ENCODE peak calls at places on chromosomes 13 and 19, in eight cellular contexts. B is GM12878, Q is A549, E is breast epithelium, S is ovary, T is K562, C is tibial nerve, V is right lobe of liver. I is an unnamed sample.

GRCh38 chr13:113971471-113972231 is 2.2 kb downstream of the C13orf46 start:
- DNase-seq in B (no peak), Q (no peak), E (no peak), S (no peak), T (no peak), C (no peak), V (peak; percentile 41), I (no peak)

GRCh38 chr13:49110122-49110831 is 109.9 kb upstream of the MLNR start:
- DNase-seq in B (peak; percentile 66), Q (peak; percentile 47), E (peak; percentile 70), S (peak; percentile 69), T (peak; percentile 71), C (peak; percentile 67), V (peak; percentile 86), I (no peak)

GRCh38 chr13:113912596-113912995 is 48.7 kb upstream of the GAS6 start:
- DNase-seq in B (no peak), Q (no peak), E (no peak), S (no peak), T (no peak), C (no peak), V (no peak), I (no peak)

GRCh38 chr19:18700501-18701249 is 17.2 kb downstream of the CRTC1 start:
- DNase-seq in B (peak; percentile 27), Q (no peak), E (peak; percentile 67), S (peak; percentile 69), T (peak; percentile 84), C (peak; percentile 67), V (peak; percentile 96), I (no peak)

GRCh38 chr19:34577056-34577455 is 95.5 kb downstream of the WTIP start:
- DNase-seq in B (no peak), Q (no peak), E (no peak), S (no peak), T (no peak), C (no peak), V (no peak), I (no peak)

GRCh38 chr19:56377105-56377924 is 16.0 kb downstream of the ZNF582 start:
- DNase-seq in B (no peak), Q (no peak), E (no peak), S (no peak), T (no peak), C (no peak), V (no peak), I (no peak)

GRCh38 chr13:30615851-30616311 is 1.8 kb upstream of the USPL1 start:
- DNase-seq in B (no peak), Q (no peak), E (no peak), S (no peak), T (peak; percentile 9), C (no peak), V (no peak), I (no peak)

GRCh38 chr13:28659611-28659970 is 661 bp downstream of the POMP start:
- DNase-seq in B (no peak), Q (no peak), E (no peak), S (no peak), T (no peak), C (no peak), V (no peak), I (no peak)

GRCh38 chr13:60329221-60329983 is 67.6 kb upstream of the TDRD3 start:
- DNase-seq in B (peak; percentile 7), Q (no peak), E (no peak), S (no peak), T (peak; percentile 35), C (no peak), V (no peak), I (no peak)

GRCh38 chr19:5104871-5105351 is 136.0 kb downstream of the KDM4B start:
- DNase-seq in B (no peak), Q (no peak), E (no peak), S (no peak), T (no peak), C (no peak), V (peak; percentile 84), I (no peak)

GRCh38 chr13:31538067-31539042 is 201.0 kb upstream of the RXFP2 start:
- DNase-seq in B (no peak), Q (no peak), E (no peak), S (no peak), T (peak; percentile 10), C (no peak), V (no peak), I (no peak)

GRCh38 chr13:48155850-48156249 is 60.9 kb upstream of the MED4 start:
- DNase-seq in B (peak; percentile 24), Q (peak; percentile 28), E (no peak), S (no peak), T (no peak), C (no peak), V (no peak), I (no peak)

GRCh38 chr19:45463241-45463640 is 4.6 kb upstream of the FOSB start:
- DNase-seq in B (no peak), Q (no peak), E (no peak), S (no peak), T (no peak), C (no peak), V (no peak), I (no peak)

DNA sequence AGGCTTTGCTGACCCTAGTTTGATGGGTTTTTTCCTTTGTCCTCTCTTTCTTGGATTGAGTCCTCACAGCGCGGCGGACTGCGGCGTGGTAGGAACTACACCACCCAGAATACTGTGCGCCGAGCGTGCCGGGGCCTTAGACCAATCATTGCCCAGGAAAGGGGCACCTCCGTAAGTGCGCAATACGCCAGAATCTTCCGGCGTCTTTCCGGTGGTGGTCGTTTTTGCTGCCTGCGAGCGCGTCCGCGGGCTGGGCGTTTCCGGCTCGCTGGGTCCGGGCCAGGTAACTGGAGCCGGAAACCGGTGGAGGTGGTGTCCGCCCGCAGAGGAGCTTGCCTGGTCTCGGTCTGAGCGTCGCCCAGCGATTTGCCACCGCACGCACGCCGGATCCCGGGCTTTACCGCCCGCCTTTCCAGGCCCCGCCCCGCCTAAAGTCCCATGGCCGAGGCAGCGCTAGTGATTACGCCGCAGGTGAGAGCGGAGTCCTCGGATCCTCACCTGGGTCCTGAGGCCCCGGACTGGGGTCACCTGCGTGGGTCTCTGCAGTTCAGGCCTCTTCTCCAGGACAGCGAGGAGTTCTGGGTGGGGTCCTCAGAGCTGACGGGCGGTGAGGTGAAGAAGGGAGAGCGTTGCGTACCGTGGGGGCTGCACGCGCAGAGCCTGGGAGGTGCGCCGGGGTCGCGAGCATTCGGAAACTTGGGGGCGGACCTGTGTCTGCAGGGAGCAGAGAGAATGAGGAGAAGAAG is at the start of gene ZNF549:
- DNase-seq in B (peak; percentile 55), Q (peak; percentile 84), E (peak; percentile 87), S (peak; percentile 89), T (peak; percentile 61), C (peak; percentile 64), V (peak; percentile 87), I (no peak)
- TF ChIP-seq POLR2A in B (peak; percentile 88), Q (no peak), E (no peak), S (peak; percentile 21), T (no peak), C (no peak), V (no peak), I (no peak)

GRCh38 chr13:23434431-23434830 is 929 bp upstream of the SACS start:
- DNase-seq in B (no peak), Q (no peak), E (no peak), S (no peak), T (no peak), C (no peak), V (no peak), I (no peak)

GRCh38 chr13:23436680-23437079 is 3.2 kb upstream of the SACS start:
- DNase-seq in B (no peak), Q (no peak), E (no peak), S (no peak), T (no peak), C (no peak), V (no peak), I (no peak)

GRCh38 chr13:23433171-23434153 is at the start of gene SACS:
- DNase-seq in B (no peak), Q (peak; percentile 14), E (no peak), S (no peak), T (no peak), C (no peak), V (no peak), I (no peak)

GRCh38 chr13:23430664-23431063 is 2.8 kb downstream of the SACS start:
- DNase-seq in B (no peak), Q (no peak), E (no peak), S (no peak), T (no peak), C (no peak), V (no peak), I (no peak)

GRCh38 chr13:23432589-23432988 is 913 bp downstream of the SACS start:
- DNase-seq in B (no peak), Q (no peak), E (no peak), S (no peak), T (no peak), C (no peak), V (no peak), I (no peak)
- H3K4me3 ChIP-seq in B (no peak overlapping the region), Q (peak overlapping the region; percentile 86), E (peak overlapping the region; percentile 43), S (peak overlapping the region; percentile 31), T (no peak overlapping the region), C (no peak overlapping the region), V (no peak overlapping the region), I (peak overlapping the region; percentile 41)

GRCh38 chr13:98219685-98220084 is 42.6 kb upstream of the RNF113B start:
- DNase-seq in B (no peak), Q (no peak), E (no peak), S (no peak), T (no peak), C (no peak), V (no peak), I (no peak)

GRCh38 chr13:98221234-98221633 is 44.2 kb upstream of the RNF113B start:
- DNase-seq in B (no peak), Q (no peak), E (no peak), S (no peak), T (no peak), C (no peak), V (no peak), I (no peak)

GRCh38 chr13:98222081-98222554 is 45.0 kb upstream of the RNF113B start:
- DNase-seq in B (no peak), Q (no peak), E (no peak), S (no peak), T (no peak), C (no peak), V (no peak), I (no peak)

GRCh38 chr13:98222816-98223215 is 45.7 kb upstream of the RNF113B start:
- DNase-seq in B (no peak), Q (no peak), E (no peak), S (no peak), T (peak; percentile 67), C (no peak), V (no peak), I (no peak)

DNA sequence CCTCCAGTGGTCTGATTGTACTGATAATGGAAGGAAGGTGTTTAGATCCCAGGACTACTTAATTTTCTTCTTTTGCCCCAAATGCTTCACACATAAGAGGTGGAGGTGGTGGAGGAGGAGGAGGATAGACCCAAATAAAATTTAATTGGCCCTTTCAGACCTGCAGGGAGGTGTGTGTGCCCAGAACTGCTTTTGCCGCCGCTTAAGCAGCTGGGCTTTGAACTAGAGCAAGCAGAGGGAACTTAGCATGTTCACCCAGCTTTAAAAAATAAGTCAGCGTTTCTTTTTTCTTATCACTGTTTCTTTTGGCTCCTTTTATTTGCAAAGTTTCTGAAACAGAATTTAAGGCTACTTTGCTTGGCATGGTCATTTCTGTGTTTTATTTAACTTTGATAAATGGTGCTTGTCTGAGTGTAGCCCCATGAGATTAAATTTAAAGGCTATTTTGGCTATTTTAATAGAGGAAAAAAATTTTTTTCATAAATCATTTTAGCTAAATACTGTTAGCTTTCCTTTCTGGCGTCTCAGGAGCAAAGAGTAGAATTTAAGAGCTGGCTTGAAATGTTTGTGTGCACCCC is 43.2 kb upstream of the RNF113B start:
- DNase-seq in B (no peak), Q (no peak), E (no peak), S (no peak), T (no peak), C (no peak), V (no peak), I (no peak)
- H3K4me1 ChIP-seq in B (no peaks in the 10 kb centered on the region), Q (no peaks in the 10 kb centered on the region), E (no peaks in the 10 kb centered on the region), S (peaks cover 8% of the 10 kb centered on the region), T (no peaks in the 10 kb centered on the region), C (no peaks in the 10 kb centered on the region), V (peaks cover 7% of the 10 kb centered on the region), I (peaks cover 41% of the 10 kb centered on the region)

GRCh38 chr13:75946746-75947397 is 310.7 kb downstream of the LMO7 start:
- DNase-seq in B (no peak), Q (no peak), E (no peak), S (no peak), T (no peak), C (no peak), V (no peak), I (no peak)
- TF ChIP-seq POLR2A in B (no peak), Q (no peak), E (no peak), S (no peak), T (no peak), C (no peak), V (no peak), I (no peak)